ENCODE peak calls at places on chromosomes 11 and 22, in seven cellular contexts. X, T, C, N, V, B and F are unnamed samples. For H3K4me1 and H3K27me3, the result is how much of the 10 kb centered on the place peaks cover.

GRCh38 chr11:23423119-23423518 is 562.8 kb upstream of the CCDC179 start:
- DNase-seq in N (no peak), T (no peak), X (no peak), B (no peak), V (no peak), C (no peak), F (no peak)

GRCh38 chr11:69317401-69318092 is 23.6 kb downstream of the MYEOV start:
- DNase-seq in C (no peak), V (no peak), N (peak), T (peak), B (no peak), X (peak), F (no peak)

GRCh38 chr22:23984430-23984829 is 4.5 kb downstream of the GSTT2 start:
- DNase-seq in V (peak), N (no peak), T (peak), B (no peak), X (no peak), C (no peak), F (no peak)

GRCh38 chr11:35608502-35608901 is 9.8 kb upstream of the FJX1 start:
- DNase-seq in C (no peak), N (no peak), X (no peak), V (no peak), T (no peak), B (no peak), F (no peak)

GRCh38 chr11:124869331-124869730 is 4.1 kb downstream of the ROBO3 start:
- DNase-seq in N (no peak), V (no peak), B (no peak), T (no peak), X (no peak), C (no peak), F (no peak)

GRCh38 chr11:1303196-1303821 is 6.1 kb downstream of the TOLLIP start:
- DNase-seq in C (no peak), V (no peak), N (no peak), X (no peak), B (peak), T (no peak), F (no peak)

GRCh38 chr11:93704237-93704636 is 37.1 kb downstream of the TAF1D start:
- DNase-seq in B (no peak), X (no peak), C (no peak), V (no peak), T (no peak), N (no peak), F (no peak)

GRCh38 chr22:39734866-39735265 is 158.7 kb downstream of the ENTHD1 start:
- DNase-seq in V (no peak), B (no peak), T (no peak), C (no peak), X (no peak), N (no peak), F (no peak)

GRCh38 chr11:61369372-61370348 is 7.5 kb downstream of the TMEM138 start:
- DNase-seq in N (peak), T (peak), V (no peak), C (peak), B (no peak), X (peak), F (no peak)

GRCh38 chr11:110286298-110287040 is 9.9 kb downstream of the RDX start:
- DNase-seq in C (no peak), X (no peak), B (no peak), N (no peak), V (peak), T (no peak), F (no peak)

GRCh38 chr22:39405346-39406085 is 5.9 kb downstream of the TAB1 start:
- DNase-seq in V (no peak), X (no peak), B (no peak), N (no peak), T (peak), C (no peak), F (peak)

GRCh38 chr11:105447936-105448702 is 161.8 kb upstream of the GRIA4 start:
- DNase-seq in C (no peak), B (no peak), X (no peak), T (no peak), V (no peak), N (no peak), F (no peak)

GRCh38 chr22:30305906-30306628 is 16.8 kb upstream of the CASTOR1 start:
- DNase-seq in X (no peak), N (no peak), T (no peak), C (no peak), B (no peak), V (no peak), F (no peak)
- H3K4me1 ChIP-seq in X (under half), N (half or more), T (under half), C (half or more), B (half or more), V (under half), F (half or more)

GRCh38 chr22:20968281-20968977 is 1.4 kb downstream of the AIFM3 start:
- DNase-seq in C (no peak), X (no peak), T (no peak), V (no peak), B (no peak), N (no peak), F (no peak)
- H3K27me3 ChIP-seq in C (under half), X (under half), T (under half), V (under half), B (under half), N (under half), F (under half)

GRCh38 chr11:12679471-12679870 is 5.2 kb downstream of the TEAD1 start:
- DNase-seq in C (no peak), T (no peak), N (no peak), B (no peak), V (no peak), X (no peak), F (no peak)
- H3K4me3 ChIP-seq in C (no peak), T (no peak), N (no peak), B (no peak), V (peak), X (no peak), F (no peak)

GRCh38 chr11:71483689-71484088 is 30.7 kb downstream of the NADSYN1 start:
- DNase-seq in N (peak), B (no peak), V (no peak), X (no peak), T (no peak), C (no peak), F (no peak)

GRCh38 chr11:71484248-71485062 is 31.5 kb downstream of the NADSYN1 start:
- DNase-seq in T (no peak), X (no peak), B (peak), V (no peak), C (no peak), N (peak), F (no peak)

GRCh38 chr11:71485466-71485865 is 32.5 kb downstream of the NADSYN1 start:
- DNase-seq in V (no peak), N (peak), C (no peak), T (no peak), B (peak), X (no peak), F (no peak)

GRCh38 chr11:71486320-71486719 is 33.3 kb downstream of the NADSYN1 start:
- DNase-seq in T (no peak), N (no peak), X (no peak), C (no peak), V (no peak), B (no peak), F (no peak)

DNA sequence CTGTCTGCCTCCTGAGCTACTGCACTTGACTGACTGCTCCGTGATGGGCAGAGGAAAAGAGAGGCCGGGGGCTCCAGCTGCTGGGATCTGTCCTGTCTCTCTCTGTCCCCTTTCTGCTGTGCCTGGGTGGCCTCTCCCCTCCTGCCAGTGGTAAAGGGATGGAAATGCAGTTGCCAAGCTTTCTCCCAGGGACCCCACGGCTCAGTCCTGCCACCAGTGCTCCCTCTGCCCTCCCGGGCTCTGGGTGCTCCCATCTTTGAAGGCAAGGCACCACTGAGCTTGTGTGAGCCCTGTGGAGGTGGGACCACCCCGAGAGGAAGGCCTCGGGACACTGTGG is 32.0 kb downstream of the NADSYN1 start:
- DNase-seq in B (no peak), N (peak), C (no peak), T (no peak), X (no peak), V (no peak), F (no peak)
- H3K4me1 ChIP-seq in B (under half), N (under half), C (under half), T (under half), X (under half), V (under half), F (under half)